ENCODE peak calls at places on chromosomes 12 and 14, in nine cellular contexts. One of them, this sample, is unnamed.

GRCh38 chr12:63944586-63945228 is 100.2 kb downstream of the SRGAP1 start:
- DNase-seq in astrocyte of the spinal cord: no peak
- DNase-seq in GM12865: no peak
- DNase-seq in glutamatergic neuron: no peak
- DNase-seq in cardiac fibroblast: no peak
- DNase-seq in heart right ventricle: no peak
- DNase-seq in fibroblast of villous mesenchyme: no peak
- DNase-seq in endodermal cell: no peak
- DNase-seq in pancreas: no peak
- DNase-seq in this sample: no peak

GRCh38 chr12:10900530-10900929 is 8.8 kb downstream of the TAS2R13 start:
- DNase-seq in astrocyte of the spinal cord: no peak
- DNase-seq in GM12865: no peak
- DNase-seq in glutamatergic neuron: no peak
- DNase-seq in cardiac fibroblast: no peak
- DNase-seq in heart right ventricle: no peak
- DNase-seq in fibroblast of villous mesenchyme: no peak
- DNase-seq in endodermal cell: no peak
- DNase-seq in pancreas: no peak
- DNase-seq in this sample: no peak

GRCh38 chr12:105561981-105562726 is 231.7 kb downstream of the C12orf75 start:
- DNase-seq in astrocyte of the spinal cord: peak
- DNase-seq in GM12865: no peak
- DNase-seq in glutamatergic neuron: no peak
- DNase-seq in cardiac fibroblast: peak
- DNase-seq in heart right ventricle: peak
- DNase-seq in fibroblast of villous mesenchyme: peak
- DNase-seq in endodermal cell: peak
- DNase-seq in pancreas: no peak
- DNase-seq in this sample: peak

GRCh38 chr14:81450100-81450531 is 50.0 kb upstream of the STON2 start:
- DNase-seq in astrocyte of the spinal cord: peak
- DNase-seq in GM12865: no peak
- DNase-seq in glutamatergic neuron: peak
- DNase-seq in cardiac fibroblast: no peak
- DNase-seq in heart right ventricle: peak
- DNase-seq in fibroblast of villous mesenchyme: no peak
- DNase-seq in endodermal cell: peak
- DNase-seq in pancreas: no peak
- DNase-seq in this sample: no peak

GRCh38 chr14:20440882-20441281 is 4.9 kb upstream of the KLHL33 start:
- DNase-seq in astrocyte of the spinal cord: no peak
- DNase-seq in GM12865: no peak
- DNase-seq in glutamatergic neuron: no peak
- DNase-seq in cardiac fibroblast: no peak
- DNase-seq in heart right ventricle: no peak
- DNase-seq in fibroblast of villous mesenchyme: no peak
- DNase-seq in endodermal cell: no peak
- DNase-seq in pancreas: no peak
- DNase-seq in this sample: no peak

GRCh38 chr14:42869681-42870080 is 1263.0 kb downstream of the LRFN5 start:
- DNase-seq in astrocyte of the spinal cord: peak
- DNase-seq in GM12865: no peak
- DNase-seq in glutamatergic neuron: no peak
- DNase-seq in cardiac fibroblast: no peak
- DNase-seq in heart right ventricle: no peak
- DNase-seq in fibroblast of villous mesenchyme: no peak
- DNase-seq in endodermal cell: no peak
- DNase-seq in pancreas: no peak
- DNase-seq in this sample: no peak

GRCh38 chr12:107670999-107671643 is 14.5 kb upstream of the PWP1 start:
- DNase-seq in astrocyte of the spinal cord: no peak
- DNase-seq in GM12865: peak
- DNase-seq in glutamatergic neuron: peak
- DNase-seq in cardiac fibroblast: peak
- DNase-seq in heart right ventricle: no peak
- DNase-seq in fibroblast of villous mesenchyme: peak
- DNase-seq in endodermal cell: peak
- DNase-seq in pancreas: no peak
- DNase-seq in this sample: no peak

GRCh38 chr14:72638021-72638420 is 255.9 kb downstream of the DPF3 start:
- DNase-seq in astrocyte of the spinal cord: peak
- DNase-seq in GM12865: no peak
- DNase-seq in glutamatergic neuron: no peak
- DNase-seq in cardiac fibroblast: peak
- DNase-seq in heart right ventricle: no peak
- DNase-seq in fibroblast of villous mesenchyme: peak
- DNase-seq in endodermal cell: no peak
- DNase-seq in pancreas: no peak
- DNase-seq in this sample: peak

GRCh38 chr14:91814317-91814716 is 53.0 kb downstream of the TC2N start:
- DNase-seq in astrocyte of the spinal cord: no peak
- DNase-seq in GM12865: no peak
- DNase-seq in glutamatergic neuron: no peak
- DNase-seq in cardiac fibroblast: no peak
- DNase-seq in heart right ventricle: no peak
- DNase-seq in fibroblast of villous mesenchyme: no peak
- DNase-seq in endodermal cell: no peak
- DNase-seq in pancreas: no peak
- DNase-seq in this sample: no peak
- TF ChIP-seq CTCF in astrocyte of the spinal cord: no peak
- TF ChIP-seq CTCF in GM12865: no peak
- TF ChIP-seq CTCF in glutamatergic neuron: no peak
- TF ChIP-seq CTCF in cardiac fibroblast: no peak
- TF ChIP-seq CTCF in heart right ventricle: no peak
- TF ChIP-seq CTCF in fibroblast of villous mesenchyme: no peak
- TF ChIP-seq CTCF in endodermal cell: no peak
- TF ChIP-seq CTCF in pancreas: no peak
- TF ChIP-seq CTCF in this sample: no peak

DNA sequence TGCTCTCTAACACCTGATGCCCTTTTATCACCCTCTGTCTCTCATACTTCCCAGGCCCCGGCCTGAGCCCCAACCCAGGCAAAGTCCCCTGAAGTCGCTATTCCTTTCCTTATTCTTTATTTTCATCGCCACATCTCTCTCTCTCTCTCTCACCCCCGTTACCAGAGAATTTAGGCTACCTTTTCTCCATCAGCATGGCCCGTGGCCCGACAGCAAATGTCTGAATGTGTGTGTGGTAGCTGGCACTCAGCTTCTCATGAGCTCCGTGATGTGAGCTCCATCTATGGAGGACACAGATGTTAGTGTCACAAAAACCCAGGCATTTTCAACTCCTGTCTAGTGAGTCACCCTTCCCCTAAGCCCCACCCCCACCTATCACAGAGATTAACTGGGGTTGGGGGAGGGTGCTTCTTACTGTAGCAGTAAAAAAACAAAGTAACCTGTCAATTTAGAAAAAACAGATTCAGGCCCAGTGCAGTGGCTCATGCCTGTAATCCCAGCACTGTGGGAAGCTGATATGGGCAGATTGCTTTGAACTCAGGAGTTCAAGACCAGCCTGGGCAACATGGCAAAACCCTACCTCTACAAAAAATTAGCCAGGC is 53.8 kb downstream of the VCPKMT start:
- DNase-seq in astrocyte of the spinal cord: peak
- DNase-seq in GM12865: peak
- DNase-seq in glutamatergic neuron: no peak
- DNase-seq in cardiac fibroblast: peak
- DNase-seq in heart right ventricle: no peak
- DNase-seq in fibroblast of villous mesenchyme: peak
- DNase-seq in endodermal cell: peak
- DNase-seq in pancreas: no peak
- DNase-seq in this sample: peak
- TF ChIP-seq CTCF in astrocyte of the spinal cord: no peak
- TF ChIP-seq CTCF in GM12865: no peak
- TF ChIP-seq CTCF in glutamatergic neuron: no peak
- TF ChIP-seq CTCF in cardiac fibroblast: no peak
- TF ChIP-seq CTCF in heart right ventricle: no peak
- TF ChIP-seq CTCF in fibroblast of villous mesenchyme: no peak
- TF ChIP-seq CTCF in endodermal cell: no peak
- TF ChIP-seq CTCF in pancreas: no peak
- TF ChIP-seq CTCF in this sample: no peak

GRCh38 chr12:1799882-1800645 is 20.3 kb upstream of the LRTM2 start:
- DNase-seq in astrocyte of the spinal cord: no peak
- DNase-seq in GM12865: no peak
- DNase-seq in glutamatergic neuron: no peak
- DNase-seq in cardiac fibroblast: no peak
- DNase-seq in heart right ventricle: no peak
- DNase-seq in fibroblast of villous mesenchyme: no peak
- DNase-seq in endodermal cell: peak
- DNase-seq in pancreas: no peak
- DNase-seq in this sample: no peak

GRCh38 chr12:1799068-1799881 is 21.1 kb upstream of the LRTM2 start:
- DNase-seq in astrocyte of the spinal cord: no peak
- DNase-seq in GM12865: no peak
- DNase-seq in glutamatergic neuron: no peak
- DNase-seq in cardiac fibroblast: no peak
- DNase-seq in heart right ventricle: no peak
- DNase-seq in fibroblast of villous mesenchyme: no peak
- DNase-seq in endodermal cell: peak
- DNase-seq in pancreas: no peak
- DNase-seq in this sample: no peak

GRCh38 chr12:1798734-1799067 is 21.7 kb upstream of the LRTM2 start:
- DNase-seq in astrocyte of the spinal cord: no peak
- DNase-seq in GM12865: no peak
- DNase-seq in glutamatergic neuron: no peak
- DNase-seq in cardiac fibroblast: no peak
- DNase-seq in heart right ventricle: no peak
- DNase-seq in fibroblast of villous mesenchyme: no peak
- DNase-seq in endodermal cell: no peak
- DNase-seq in pancreas: no peak
- DNase-seq in this sample: no peak

GRCh38 chr12:1801285-1801975 is 18.9 kb upstream of the LRTM2 start:
- DNase-seq in astrocyte of the spinal cord: no peak
- DNase-seq in GM12865: no peak
- DNase-seq in glutamatergic neuron: no peak
- DNase-seq in cardiac fibroblast: no peak
- DNase-seq in heart right ventricle: no peak
- DNase-seq in fibroblast of villous mesenchyme: no peak
- DNase-seq in endodermal cell: peak
- DNase-seq in pancreas: no peak
- DNase-seq in this sample: no peak

GRCh38 chr12:1800646-1801284 is 19.6 kb upstream of the LRTM2 start:
- DNase-seq in astrocyte of the spinal cord: no peak
- DNase-seq in GM12865: peak
- DNase-seq in glutamatergic neuron: peak
- DNase-seq in cardiac fibroblast: peak
- DNase-seq in heart right ventricle: no peak
- DNase-seq in fibroblast of villous mesenchyme: no peak
- DNase-seq in endodermal cell: peak
- DNase-seq in pancreas: no peak
- DNase-seq in this sample: peak
- TF ChIP-seq CTCF in astrocyte of the spinal cord: peak
- TF ChIP-seq CTCF in GM12865: peak
- TF ChIP-seq CTCF in glutamatergic neuron: peak
- TF ChIP-seq CTCF in cardiac fibroblast: peak
- TF ChIP-seq CTCF in heart right ventricle: no peak
- TF ChIP-seq CTCF in fibroblast of villous mesenchyme: peak
- TF ChIP-seq CTCF in endodermal cell: peak
- TF ChIP-seq CTCF in pancreas: no peak
- TF ChIP-seq CTCF in this sample: peak

DNA sequence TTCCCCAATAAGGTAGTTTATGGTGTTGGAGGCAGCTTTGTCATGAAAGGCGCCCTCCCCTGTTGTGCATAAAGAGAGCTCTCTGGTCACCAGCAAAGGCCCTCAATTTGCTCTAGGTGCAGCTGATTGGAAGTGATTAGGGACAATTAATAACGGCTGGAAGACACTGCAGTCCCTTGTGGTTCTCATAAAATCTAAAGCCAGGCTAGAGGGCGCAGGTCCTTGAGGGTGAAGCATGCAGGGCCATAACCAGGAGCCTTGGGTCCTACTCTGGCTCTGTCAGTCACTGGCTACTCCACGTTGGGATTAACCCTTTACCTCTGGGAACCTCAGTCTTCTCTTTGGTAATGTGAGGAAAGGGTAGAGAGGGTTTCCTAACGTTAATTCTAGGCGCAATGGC is 1.9 kb downstream of the DAAM1 start:
- DNase-seq in astrocyte of the spinal cord: no peak
- DNase-seq in GM12865: peak
- DNase-seq in glutamatergic neuron: peak
- DNase-seq in cardiac fibroblast: peak
- DNase-seq in heart right ventricle: no peak
- DNase-seq in fibroblast of villous mesenchyme: no peak
- DNase-seq in endodermal cell: peak
- DNase-seq in pancreas: peak
- DNase-seq in this sample: peak
- TF ChIP-seq CTCF in astrocyte of the spinal cord: peak
- TF ChIP-seq CTCF in GM12865: peak
- TF ChIP-seq CTCF in glutamatergic neuron: no peak
- TF ChIP-seq CTCF in cardiac fibroblast: peak
- TF ChIP-seq CTCF in heart right ventricle: no peak
- TF ChIP-seq CTCF in fibroblast of villous mesenchyme: no peak
- TF ChIP-seq CTCF in endodermal cell: peak
- TF ChIP-seq CTCF in pancreas: no peak
- TF ChIP-seq CTCF in this sample: peak

DNA sequence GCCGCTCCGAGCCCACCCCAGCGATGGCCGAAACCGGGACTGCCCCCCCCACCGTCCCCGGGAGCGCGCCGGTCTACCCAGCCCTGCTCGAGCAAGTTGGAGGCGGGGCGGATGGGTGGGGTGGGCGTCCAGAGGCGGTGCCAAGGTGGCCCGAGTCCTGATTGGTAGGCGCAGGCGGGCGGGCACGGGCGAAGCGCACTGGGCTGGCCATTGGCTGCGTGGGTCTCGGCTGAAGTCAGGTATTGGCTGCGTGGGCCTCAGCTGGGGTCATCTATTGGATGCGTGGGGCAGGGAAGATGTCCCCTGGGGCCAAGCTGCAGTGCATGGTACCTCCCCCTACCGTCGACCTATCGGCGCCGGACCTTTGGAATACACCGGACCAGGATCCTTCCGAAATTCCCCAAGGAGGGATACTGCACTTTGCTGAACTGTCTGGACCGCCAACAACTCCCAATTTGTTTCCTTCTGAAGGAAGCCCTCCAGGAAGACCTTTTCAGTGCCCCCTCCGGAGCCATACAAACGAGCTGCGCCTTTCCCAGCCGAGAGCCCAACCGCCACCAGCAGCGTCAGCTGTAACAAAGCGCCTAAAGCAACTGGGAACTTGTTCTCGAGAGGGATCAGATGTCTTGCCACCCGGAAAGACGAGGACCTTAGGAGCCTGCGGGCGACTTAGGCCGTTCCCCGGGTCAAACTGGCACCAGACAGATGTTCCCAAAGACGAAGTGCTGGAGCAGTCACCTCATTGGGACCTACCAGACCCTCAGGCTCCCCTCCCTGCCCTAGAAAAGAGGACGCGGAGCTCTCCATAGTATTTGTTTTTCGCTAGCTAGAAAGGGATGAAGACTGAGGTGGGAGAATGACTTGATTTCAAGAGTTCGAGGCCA is at the start of gene HOMEZ:
- DNase-seq in astrocyte of the spinal cord: peak
- DNase-seq in GM12865: peak
- DNase-seq in glutamatergic neuron: peak
- DNase-seq in cardiac fibroblast: peak
- DNase-seq in heart right ventricle: peak
- DNase-seq in fibroblast of villous mesenchyme: peak
- DNase-seq in endodermal cell: peak
- DNase-seq in pancreas: peak
- DNase-seq in this sample: peak
- TF ChIP-seq CTCF in astrocyte of the spinal cord: peak
- TF ChIP-seq CTCF in GM12865: peak
- TF ChIP-seq CTCF in glutamatergic neuron: no peak
- TF ChIP-seq CTCF in cardiac fibroblast: no peak
- TF ChIP-seq CTCF in heart right ventricle: no peak
- TF ChIP-seq CTCF in fibroblast of villous mesenchyme: no peak
- TF ChIP-seq CTCF in endodermal cell: peak
- TF ChIP-seq CTCF in pancreas: no peak
- TF ChIP-seq CTCF in this sample: peak